ENCODE peak calls at places on chromosome 4, in nine cellular contexts. N, M, V, U, Q, L, B, J and Z are unnamed samples.
A peak's percentile ranks its signal among the peaks of the same experiment; 100 is the strongest.

GRCh38 chr4:7924163-7924562 is 15.5 kb downstream of the AFAP1 start:
- DNase-seq in Q (no peak), V (no peak), M (no peak), L (no peak), U (no peak), B (no peak), J (no peak), N (no peak), Z (no peak)

GRCh38 chr4:183118585-183118984 is 19.5 kb downstream of the WWC2 start:
- DNase-seq in L (peak; percentile 79), J (no peak), M (peak; percentile 58), B (no peak), V (no peak), U (no peak), Q (no peak), N (peak; percentile 94), Z (no peak)

GRCh38 chr4:111678908-111679307 is 466.3 kb upstream of the FAM241A start:
- DNase-seq in U (no peak), B (no peak), L (no peak), M (no peak), V (no peak), J (no peak), N (no peak), Q (no peak), Z (no peak)

GRCh38 chr4:157713342-157713741 is 459.5 kb downstream of the GASK1B start:
- DNase-seq in J (no peak), B (no peak), L (no peak), V (no peak), U (no peak), N (peak; percentile 18), M (no peak), Q (no peak), Z (no peak)

GRCh38 chr4:15004701-15005301 is 2.5 kb downstream of the CPEB2 start:
- DNase-seq in M (peak; percentile 88), V (peak; percentile 14), N (peak; percentile 71), B (peak; percentile 68), Q (peak; percentile 19), U (peak; percentile 60), J (peak; percentile 48), L (no peak), Z (peak; percentile 58)

GRCh38 chr4:21467551-21467950 is 481.0 kb downstream of the KCNIP4 start:
- DNase-seq in J (no peak), B (no peak), L (no peak), N (no peak), V (no peak), M (no peak), Q (no peak), U (no peak), Z (no peak)

GRCh38 chr4:101871962-101872676 is 81.6 kb downstream of the BANK1 start:
- DNase-seq in N (no peak), U (no peak), L (no peak), B (no peak), J (no peak), Q (no peak), M (no peak), V (no peak), Z (no peak)

GRCh38 chr4:38243385-38244053 is 283.3 kb downstream of the PTTG2 start:
- DNase-seq in J (no peak), V (no peak), N (no peak), M (no peak), B (no peak), Q (no peak), L (no peak), U (peak; percentile 17), Z (no peak)

GRCh38 chr4:163109967-163110366 is 56.7 kb downstream of the NAF1 start:
- DNase-seq in M (no peak), B (no peak), V (no peak), U (no peak), N (peak; percentile 4), J (no peak), L (no peak), Q (no peak), Z (no peak)